ENCODE peak calls at places on chromosome 19, in nine cellular contexts. R, K, N, V, Z, H, D, O and S are unnamed samples. For H3K4me1, the result is how much of the 10 kb centered on the place peaks cover.

GRCh38 chr19:28737526-28737925 is 475.4 kb downstream of the UQCRFS1 start:
- DNase-seq in R (no peak), K (no peak), N (no peak), V (no peak), Z (no peak), H (no peak), D (no peak), O (peak), S (no peak)

GRCh38 chr19:50330365-50331078 is 1.3 kb upstream of the KCNC3 start:
- DNase-seq in R (peak), K (peak), N (peak), V (peak), Z (peak), H (peak), D (no peak), O (peak), S (peak)

GRCh38 chr19:15701757-15702589 is 25.9 kb upstream of the OR10H2 start:
- DNase-seq in R (no peak), K (no peak), N (no peak), V (no peak), Z (no peak), H (no peak), D (no peak), O (no peak), S (no peak)

GRCh38 chr19:4388171-4389063 is 11.9 kb downstream of the SH3GL1 start:
- DNase-seq in R (no peak), K (no peak), N (peak), V (no peak), Z (peak), H (peak), D (no peak), O (peak), S (no peak)

GRCh38 chr19:45531349-45531748 is 24.1 kb downstream of the VASP start:
- DNase-seq in R (no peak), K (no peak), N (no peak), V (no peak), Z (no peak), H (no peak), D (no peak), O (no peak), S (no peak)

GRCh38 chr19:16527971-16528521 is 14.2 kb downstream of the CHERP start:
- DNase-seq in R (no peak), K (peak), N (no peak), V (no peak), Z (no peak), H (no peak), D (peak), O (no peak), S (peak)

GRCh38 chr19:3275068-3275582 is 50.7 kb downstream of the CELF5 start:
- DNase-seq in R (peak), K (peak), N (no peak), V (no peak), Z (no peak), H (no peak), D (peak), O (no peak), S (peak)

GRCh38 chr19:35318679-35319448 is 10.1 kb upstream of the CD22 start:
- DNase-seq in R (peak), K (no peak), N (peak), V (no peak), Z (peak), H (peak), D (peak), O (peak), S (no peak)

GRCh38 chr19:47157455-47158321 is 27.1 kb downstream of the SAE1 start:
- DNase-seq in R (no peak), K (peak), N (peak), V (peak), Z (peak), H (peak), D (peak), O (peak), S (peak)

GRCh38 chr19:28643284-28643683 is 569.7 kb downstream of the UQCRFS1 start:
- DNase-seq in R (no peak), K (no peak), N (no peak), V (no peak), Z (no peak), H (no peak), D (no peak), O (no peak), S (no peak)

GRCh38 chr19:44776402-44777096 is 1.1 kb upstream of the CBLC start:
- DNase-seq in R (peak), K (no peak), N (no peak), V (no peak), Z (peak), H (no peak), D (no peak), O (no peak), S (no peak)

GRCh38 chr19:52987221-52987620 is 24.5 kb upstream of the ZNF816 start:
- DNase-seq in R (no peak), K (no peak), N (no peak), V (no peak), Z (no peak), H (no peak), D (no peak), O (no peak), S (no peak)

GRCh38 chr19:46755853-46756543 is 9.7 kb upstream of the STRN4 start:
- DNase-seq in R (no peak), K (no peak), N (no peak), V (no peak), Z (no peak), H (no peak), D (no peak), O (no peak), S (no peak)

GRCh38 chr19:33622505-33622808 is 704 bp downstream of the CHST8 start:
- DNase-seq in R (no peak), K (peak), N (no peak), V (no peak), Z (no peak), H (no peak), D (no peak), O (no peak), S (no peak)

GRCh38 chr19:30450101-30450500 is 77.9 kb downstream of the ZNF536 start:
- DNase-seq in R (no peak), K (peak), N (no peak), V (no peak), Z (no peak), H (peak), D (no peak), O (peak), S (no peak)

GRCh38 chr19:28020631-28021315 is 1192.2 kb downstream of the UQCRFS1 start:
- DNase-seq in R (no peak), K (no peak), N (no peak), V (no peak), Z (no peak), H (no peak), D (no peak), O (no peak), S (no peak)

GRCh38 chr19:246551-246950 is 44.7 kb downstream of the PLPP2 start:
- DNase-seq in R (no peak), K (no peak), N (no peak), V (peak), Z (no peak), H (no peak), D (no peak), O (no peak), S (no peak)

GRCh38 chr19:38262585-38263268 is 1.6 kb upstream of the SPINT2 start:
- DNase-seq in R (no peak), K (no peak), N (no peak), V (no peak), Z (no peak), H (no peak), D (no peak), O (no peak), S (no peak)

GRCh38 chr19:8250596-8250995 is 41.4 kb downstream of the CERS4 start:
- DNase-seq in R (no peak), K (no peak), N (no peak), V (no peak), Z (no peak), H (no peak), D (no peak), O (no peak), S (no peak)

GRCh38 chr19:33290956-33291622 is 11.2 kb downstream of the CEBPA start:
- DNase-seq in R (no peak), K (no peak), N (no peak), V (no peak), Z (no peak), H (no peak), D (no peak), O (no peak), S (no peak)

GRCh38 chr19:30293051-30293785 is 79.0 kb upstream of the ZNF536 start:
- DNase-seq in R (no peak), K (no peak), N (no peak), V (no peak), Z (no peak), H (no peak), D (no peak), O (no peak), S (no peak)

GRCh38 chr19:8460516-8461298 is 15.9 kb downstream of the HNRNPM start:
- DNase-seq in R (no peak), K (no peak), N (no peak), V (no peak), Z (no peak), H (no peak), D (no peak), O (no peak), S (no peak)

DNA sequence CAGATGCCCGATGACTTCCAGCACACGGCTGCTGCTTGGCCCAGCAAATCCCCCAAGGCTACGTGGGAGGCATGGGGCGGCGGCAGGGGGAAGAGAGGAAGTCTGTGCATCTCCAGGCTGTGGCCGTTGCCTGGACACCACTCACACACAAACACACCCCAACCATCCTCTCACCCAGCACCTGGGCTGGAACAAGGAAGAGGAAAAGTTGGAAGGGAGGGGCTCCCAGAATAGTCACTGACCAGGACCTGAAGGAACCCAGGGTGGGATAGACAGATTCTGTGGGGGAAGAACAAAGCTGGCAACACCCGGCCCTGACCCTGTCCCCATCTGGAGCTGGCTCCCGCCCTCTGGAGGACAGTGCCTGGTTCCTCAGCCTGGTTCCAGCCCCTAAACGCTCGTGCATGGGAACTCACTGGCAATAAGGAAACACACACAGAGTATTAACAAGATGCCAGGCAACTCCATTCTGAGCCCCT is 11.2 kb downstream of the PPP6R1 start:
- DNase-seq in R (no peak), K (no peak), N (peak), V (no peak), Z (no peak), H (peak), D (peak), O (no peak), S (no peak)
- H3K27ac ChIP-seq in R (no peak), K (peak), N (no peak), V (no peak), Z (no peak), H (no peak), D (no peak), O (no peak), S (no peak)

GRCh38 chr19:39847525-39847924 is 1.3 kb upstream of the FBL start:
- DNase-seq in R (no peak), K (no peak), N (no peak), V (no peak), Z (no peak), H (no peak), D (no peak), O (no peak), S (no peak)
- H3K4me1 ChIP-seq in R (under half), K (under half), N (under half), V (under half), Z (under half), H (under half), D (under half), O (under half), S (under half)

GRCh38 chr19:1387684-1388636 is 4.3 kb downstream of the NDUFS7 start:
- DNase-seq in R (no peak), K (no peak), N (no peak), V (no peak), Z (no peak), H (no peak), D (no peak), O (no peak), S (no peak)

GRCh38 chr19:1388637-1389026 is 4.9 kb downstream of the NDUFS7 start:
- DNase-seq in R (no peak), K (no peak), N (no peak), V (no peak), Z (no peak), H (no peak), D (no peak), O (no peak), S (no peak)

GRCh38 chr19:1386945-1387683 is 3.4 kb downstream of the NDUFS7 start:
- DNase-seq in R (no peak), K (no peak), N (no peak), V (no peak), Z (no peak), H (no peak), D (no peak), O (no peak), S (no peak)

GRCh38 chr19:1390594-1391423 is 7.1 kb downstream of the NDUFS7 start:
- DNase-seq in R (no peak), K (no peak), N (no peak), V (no peak), Z (no peak), H (no peak), D (no peak), O (no peak), S (no peak)

DNA sequence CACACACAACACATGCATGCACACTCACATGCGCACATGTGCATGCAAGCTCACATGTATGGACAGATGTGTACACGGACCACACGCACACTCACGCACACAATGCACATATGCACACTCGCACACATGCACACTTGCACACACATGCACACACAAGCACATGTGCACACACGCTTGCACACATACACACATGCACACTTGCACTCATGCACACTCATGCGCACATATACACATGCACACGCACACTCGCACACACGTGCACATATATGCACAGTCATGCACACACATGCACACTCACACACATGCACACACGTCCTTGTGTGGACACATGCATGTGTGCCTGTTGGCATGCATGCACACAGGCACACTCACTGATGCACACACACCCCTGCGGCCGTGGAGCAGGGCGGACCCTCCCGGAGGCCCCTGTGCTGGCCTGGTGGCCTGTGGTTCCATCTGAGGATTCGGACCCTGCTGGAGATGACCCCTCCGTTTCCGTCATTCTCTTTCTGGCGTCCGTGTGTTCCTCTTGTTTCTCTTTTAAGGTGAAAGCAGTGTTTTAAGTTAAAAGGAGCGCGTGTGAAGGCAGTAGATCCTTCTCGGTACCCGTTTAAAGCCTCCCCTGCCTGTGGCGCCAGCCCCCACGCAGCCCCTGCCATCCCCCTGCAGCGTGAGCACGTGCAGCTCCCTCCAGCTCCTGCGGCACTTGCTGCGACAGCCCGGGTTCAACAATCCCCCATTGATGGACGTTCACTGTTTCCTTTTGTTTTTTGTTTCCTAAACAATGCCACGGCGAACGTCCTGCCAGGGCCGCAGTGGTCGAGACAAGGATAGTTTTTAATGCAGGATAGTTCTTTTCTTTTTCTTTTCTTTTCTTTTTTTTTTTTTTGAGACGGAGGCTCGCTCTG is 5.6 kb downstream of the NDUFS7 start:
- DNase-seq in R (no peak), K (no peak), N (no peak), V (no peak), Z (no peak), H (no peak), D (no peak), O (no peak), S (no peak)
- H3K27ac ChIP-seq in R (no peak), K (no peak), N (no peak), V (no peak), Z (no peak), H (no peak), D (no peak), O (no peak), S (no peak)

DNA sequence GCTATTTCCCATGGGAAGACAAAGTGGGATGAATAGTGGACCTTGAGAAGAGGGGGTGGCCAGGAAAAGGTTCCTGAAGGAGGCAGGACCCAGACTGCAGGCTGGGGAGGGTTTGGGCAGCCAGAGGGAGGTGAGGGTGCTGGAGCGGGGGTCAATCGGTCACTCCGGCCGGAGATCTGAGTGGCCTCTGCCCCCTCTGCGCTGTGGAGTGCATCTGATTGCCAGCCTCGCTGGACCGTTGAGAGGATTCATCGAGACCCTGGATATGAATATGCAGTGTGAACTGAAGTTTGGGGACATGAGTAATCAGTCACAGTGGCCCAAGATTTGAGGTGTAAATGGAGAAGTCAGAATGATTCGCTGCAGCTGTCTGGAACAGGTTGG is 5.5 kb upstream of the ZNF580 start:
- DNase-seq in R (no peak), K (no peak), N (no peak), V (no peak), Z (no peak), H (no peak), D (no peak), O (no peak), S (no peak)
- H3K4me1 ChIP-seq in R (half or more), K (under half), N (under half), V (under half), Z (under half), H (under half), D (under half), O (under half), S (half or more)